ENCODE peak calls at places on chromosome 3, in ten cellular contexts. C is GM23248; G is cardiac septum; J is stimulated activated CD4-positive, alpha-beta T cell treated with anti-CD3 and anti-CD28 coated beads, Interleukin-1b, Interleukin-23, amount 100 ng/mL, for 4 hours; K is kidney; A is ovary; W is activated CD4-positive, alpha-beta T cell treated with anti-CD3 and anti-CD28 coated beads, Interleukin-2, amount 50 U/mL, for 4 hours; T is cardiac fibroblast; N is spleen; B is activated CD8-positive, alpha-beta memory T cell treated with anti-CD3 and anti-CD28 coated beads for 1 hour. U is an unnamed sample.

GRCh38 chr3:21531909-21532308 is 219.1 kb downstream of the ZNF385D start:
- DNase-seq in W (no peak), G (no peak), T (no peak), J (no peak), B (no peak), N (no peak), A (no peak), C (no peak), K (no peak), U (no peak)

GRCh38 chr3:105351821-105352220 is 14.9 kb upstream of the ALCAM start:
- DNase-seq in T (peak), W (no peak), K (no peak), G (no peak), A (no peak), C (peak), B (no peak), N (no peak), J (no peak), U (no peak)

GRCh38 chr3:49899815-49900214 is 3.9 kb downstream of the MST1R start:
- DNase-seq in G (no peak), N (no peak), W (no peak), J (no peak), T (peak), C (peak), A (no peak), B (no peak), K (no peak), U (no peak)

GRCh38 chr3:160564205-160564922 is 1.0 kb downstream of the KPNA4 start:
- DNase-seq in W (no peak), C (peak), J (no peak), N (no peak), K (peak), T (no peak), G (no peak), A (no peak), B (no peak), U (no peak)

GRCh38 chr3:156477306-156477705 is 77.6 kb downstream of the SSR3 start:
- DNase-seq in C (peak), K (no peak), N (no peak), W (no peak), J (no peak), T (peak), G (no peak), B (no peak), A (no peak), U (no peak)

GRCh38 chr3:69547457-69548014 is 161.6 kb upstream of the FRMD4B start:
- DNase-seq in W (no peak), J (no peak), C (no peak), B (no peak), K (no peak), T (no peak), G (no peak), A (no peak), N (no peak), U (no peak)

GRCh38 chr3:38121451-38121831 is 15.5 kb downstream of the ACAA1 start:
- DNase-seq in N (no peak), C (no peak), B (no peak), J (no peak), A (no peak), W (no peak), T (no peak), G (no peak), K (peak), U (no peak)

GRCh38 chr3:37833790-37834189 is 27.9 kb upstream of the CTDSPL start:
- DNase-seq in J (no peak), T (no peak), G (no peak), N (no peak), A (no peak), B (no peak), C (peak), W (no peak), K (no peak), U (no peak)

GRCh38 chr3:50698269-50698668 is 23.5 kb downstream of the DOCK3 start:
- DNase-seq in K (no peak), A (no peak), T (no peak), G (no peak), C (no peak), W (no peak), J (no peak), B (no peak), N (no peak), U (no peak)

GRCh38 chr3:13484861-13485590 is 4.9 kb downstream of the HDAC11 start:
- DNase-seq in J (no peak), N (peak), G (peak), W (no peak), T (peak), A (peak), B (no peak), C (no peak), K (peak), U (peak)

GRCh38 chr3:127670761-127671522 is 1.8 kb upstream of the ABTB1 start:
- DNase-seq in A (no peak), J (no peak), C (no peak), K (peak), B (no peak), N (peak), G (peak), W (no peak), T (no peak), U (no peak)

GRCh38 chr3:71602256-71602655 is 18.7 kb upstream of the FOXP1 start:
- DNase-seq in K (no peak), N (no peak), J (no peak), T (no peak), W (no peak), A (no peak), C (peak), G (no peak), B (no peak), U (no peak)

U was measured in PC-9.